ENCODE peak calls at places on chromosomes 13 and 19, in eight cellular contexts. W, X, O, Z, H, M, A and I are unnamed samples.

GRCh38 chr19:10142701-10143375 is 23.1 kb upstream of the EIF3G start:
- DNase-seq in H (no peak), W (no peak), M (no peak), Z (no peak), A (no peak), O (no peak), X (no peak), I (no peak)

GRCh38 chr19:16283103-16283469 is 41.5 kb upstream of the KLF2 start:
- DNase-seq in H (no peak), M (peak), O (no peak), X (no peak), A (no peak), Z (no peak), W (no peak), I (no peak)

GRCh38 chr13:110875243-110875642 is 39.6 kb downstream of the ANKRD10 start:
- DNase-seq in X (no peak), O (no peak), W (no peak), H (no peak), M (no peak), Z (no peak), A (no peak), I (no peak)

GRCh38 chr13:97367427-97367826 is 66.5 kb upstream of the RAP2A start:
- DNase-seq in O (peak), A (no peak), Z (peak), M (peak), X (no peak), H (no peak), W (no peak), I (peak)

GRCh38 chr13:44934724-44935123 is 54.5 kb downstream of the NUFIP1 start:
- DNase-seq in X (no peak), H (no peak), A (no peak), W (no peak), Z (peak), O (no peak), M (peak), I (no peak)

GRCh38 chr19:34051255-34051654 is 121.0 kb upstream of the LSM14A start:
- DNase-seq in X (no peak), H (no peak), M (no peak), Z (no peak), O (no peak), W (no peak), A (no peak), I (no peak)

GRCh38 chr19:42303101-42303464 is 659 bp upstream of the PAFAH1B3 start:
- DNase-seq in A (no peak), H (no peak), X (no peak), Z (no peak), W (no peak), M (no peak), O (no peak), I (no peak)

GRCh38 chr13:78012046-78012445 is 93.4 kb upstream of the EDNRB start:
- DNase-seq in H (no peak), O (no peak), M (no peak), W (no peak), X (no peak), A (no peak), Z (no peak), I (no peak)

GRCh38 chr13:80029170-80029569 is 311.8 kb downstream of the SPRY2 start:
- DNase-seq in H (no peak), A (no peak), M (no peak), X (no peak), O (no peak), Z (no peak), W (no peak), I (no peak)

GRCh38 chr19:3923096-3923758 is 9.6 kb upstream of the NMRK2 start:
- DNase-seq in M (no peak), H (no peak), Z (no peak), O (no peak), A (no peak), W (no peak), X (no peak), I (no peak)

GRCh38 chr19:12655546-12655945 is 11.0 kb downstream of the MAN2B1 start:
- DNase-seq in X (no peak), H (no peak), Z (no peak), M (no peak), W (no peak), O (no peak), A (no peak), I (no peak)

GRCh38 chr13:29474991-29475390 is 120.5 kb downstream of the SLC7A1 start:
- DNase-seq in M (peak), O (no peak), A (no peak), H (no peak), X (no peak), Z (no peak), W (no peak), I (no peak)

GRCh38 chr19:1850809-1851544 is 2.7 kb upstream of the REXO1 start:
- DNase-seq in H (no peak), M (no peak), A (peak), Z (no peak), O (no peak), X (no peak), W (no peak), I (no peak)

GRCh38 chr19:5237939-5238480 is 102.6 kb downstream of the PTPRS start:
- DNase-seq in O (no peak), H (no peak), W (no peak), M (no peak), A (no peak), Z (no peak), X (no peak), I (no peak)

GRCh38 chr19:49387936-49388372 is at the start of gene KASH5:
- DNase-seq in X (no peak), W (peak), H (peak), M (peak), A (no peak), Z (peak), O (no peak), I (no peak)

GRCh38 chr19:2495130-2495641 is 19.3 kb downstream of the GADD45B start:
- DNase-seq in Z (no peak), O (no peak), W (peak), A (peak), M (peak), H (peak), X (no peak), I (no peak)

DNA sequence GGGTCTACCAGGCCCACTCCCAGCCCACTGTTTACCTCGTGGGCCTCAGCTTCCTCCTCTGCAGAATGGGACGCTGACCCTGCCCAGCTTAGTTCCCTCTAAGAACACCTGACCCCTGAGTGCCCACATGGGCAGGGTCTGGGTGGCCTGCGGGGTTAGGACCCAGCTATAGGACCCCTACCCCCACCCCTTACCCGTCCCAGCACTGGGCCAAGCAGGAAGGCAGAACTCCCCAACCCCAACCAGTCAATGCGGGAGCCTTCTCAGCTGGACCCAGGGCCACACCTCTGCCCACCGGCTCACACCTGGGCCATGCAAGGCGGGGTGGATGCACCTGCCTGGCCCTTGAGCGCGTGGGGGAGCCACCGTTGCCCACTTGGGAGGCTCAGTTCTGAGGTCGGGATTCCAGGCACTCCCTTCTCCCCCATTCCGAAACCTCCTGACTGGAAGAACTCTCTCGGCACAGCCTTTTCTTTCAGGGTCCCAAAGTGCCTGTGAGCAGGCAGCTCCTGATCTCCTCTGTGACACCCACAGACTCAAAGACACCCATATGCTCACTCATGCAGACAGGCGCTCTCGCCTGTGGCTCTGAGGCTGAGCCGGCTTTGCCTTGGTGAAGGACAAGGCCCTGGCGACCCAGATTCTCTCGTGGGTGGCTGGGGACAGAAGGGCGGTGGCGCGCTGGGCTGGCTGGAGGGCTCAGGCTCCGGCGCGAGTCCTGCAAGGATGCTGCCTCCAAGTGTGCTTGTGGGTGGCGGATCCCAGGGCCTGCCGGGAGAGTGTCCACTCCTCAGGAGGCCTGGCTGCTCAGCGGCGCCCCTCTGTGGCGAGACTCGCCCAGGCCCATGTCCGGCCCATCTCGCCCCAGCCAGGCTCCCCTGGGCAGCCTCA is 27.9 kb upstream of the PARP4 start:
- DNase-seq in O (peak), A (peak), M (peak), H (no peak), X (peak), W (no peak), Z (no peak), I (no peak)
- TF ChIP-seq CTCF in O (peak), A (peak), M (no peak), H (no peak), X (peak), W (no peak), Z (no peak), I (peak)

DNA sequence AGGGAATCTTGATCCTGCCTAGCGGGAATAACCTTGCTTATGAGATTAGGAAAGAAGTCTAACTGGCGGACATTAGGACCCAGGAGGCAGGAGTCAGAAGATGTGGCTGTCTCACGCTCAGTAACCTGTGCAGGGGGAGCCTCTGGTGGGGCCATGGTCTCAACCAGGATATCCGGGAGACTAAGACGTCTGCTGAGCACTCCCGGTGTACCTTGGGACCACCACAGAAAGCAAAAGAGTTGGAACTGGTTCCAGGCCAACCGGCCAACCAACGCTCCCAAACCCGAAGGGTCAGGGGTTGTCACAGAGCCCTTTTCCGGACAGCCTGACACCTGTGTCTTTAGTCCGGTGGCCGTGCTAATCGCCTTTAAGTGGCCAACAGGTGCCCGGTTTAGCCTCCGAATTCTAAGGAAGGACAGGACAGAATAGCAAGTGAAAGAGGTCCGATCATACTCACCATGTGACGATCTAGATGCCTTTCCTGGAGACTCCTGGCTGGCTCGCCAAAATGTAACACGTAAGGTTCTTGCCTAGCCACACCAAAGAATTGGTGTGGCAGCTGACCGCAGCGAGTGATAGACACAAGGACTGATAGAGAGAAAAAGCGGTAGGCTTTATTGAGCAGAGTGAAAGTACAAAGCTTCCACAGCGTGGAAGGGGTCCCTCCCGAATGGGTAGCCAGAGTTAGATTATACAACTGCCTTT is 103.9 kb upstream of the DIAPH3 start:
- DNase-seq in Z (no peak), M (peak), W (no peak), X (peak), H (no peak), A (no peak), O (peak), I (no peak)
- TF ChIP-seq CTCF in Z (no peak), M (no peak), W (no peak), X (no peak), H (no peak), A (no peak), O (no peak), I (no peak)

GRCh38 chr19:18160792-18161690 is 8.1 kb downstream of the PIK3R2 start:
- DNase-seq in O (peak), A (peak), X (peak), H (no peak), Z (peak), M (peak), W (peak), I (peak)
- TF ChIP-seq CTCF in O (no peak), A (no peak), X (peak), H (no peak), Z (peak), M (no peak), W (peak), I (peak)

GRCh38 chr13:68927387-68928026 is 1180.1 kb upstream of the ATXN8OS start:
- DNase-seq in M (no peak), X (peak), H (no peak), O (peak), Z (peak), W (no peak), A (peak), I (no peak)
- TF ChIP-seq CTCF in M (no peak), X (peak), H (no peak), O (peak), Z (peak), W (peak), A (no peak), I (no peak)

GRCh38 chr19:8988204-8988603 is 22.0 kb downstream of the MUC16 start:
- DNase-seq in Z (no peak), W (no peak), A (no peak), M (peak), X (peak), O (no peak), H (no peak), I (no peak)
- TF ChIP-seq CTCF in Z (no peak), W (no peak), A (no peak), M (no peak), X (peak), O (no peak), H (no peak), I (no peak)